ENCODE peak calls at places on chromosomes 1 and 21, in six cellular contexts. M is CD8-positive, alpha-beta T cell; G is AG04450; Y is thoracic aorta; Z is A549; I is IMR-90. A is an unnamed sample.

GRCh38 chr1:195462646-195463045 is 1145.6 kb downstream of the KCNT2 start:
- DNase-seq in M (no peak), G (no peak), Y (no peak), Z (no peak), I (peak), A (peak)

GRCh38 chr1:228884615-228885566 is 149.6 kb downstream of the RHOU start:
- DNase-seq in M (no peak), G (no peak), Y (no peak), Z (no peak), I (peak), A (peak)

GRCh38 chr21:35616090-35616489 is 444.2 kb downstream of the SETD4 start:
- DNase-seq in M (no peak), G (no peak), Y (no peak), Z (peak), I (peak), A (peak)

GRCh38 chr1:153768316-153769126 is 6.7 kb upstream of the SLC27A3 start:
- DNase-seq in M (no peak), G (no peak), Y (no peak), Z (no peak), I (no peak), A (no peak)

GRCh38 chr1:83086346-83086745 is 912.6 kb downstream of the TTLL7 start:
- DNase-seq in M (no peak), G (no peak), Y (no peak), Z (no peak), I (no peak), A (peak)

GRCh38 chr1:230322421-230322756 is 103.7 kb downstream of the PGBD5 start:
- DNase-seq in M (no peak), G (no peak), Y (no peak), Z (no peak), I (no peak), A (no peak)

GRCh38 chr1:153312569-153313186 is at the start of gene PGLYRP3:
- DNase-seq in M (no peak), G (no peak), Y (no peak), Z (no peak), I (no peak), A (no peak)

GRCh38 chr1:38258085-38258484 is 211.5 kb upstream of the POU3F1 start:
- DNase-seq in M (no peak), G (no peak), Y (no peak), Z (no peak), I (no peak), A (no peak)

GRCh38 chr1:156707486-156708244 is 2.3 kb upstream of the CRABP2 start:
- DNase-seq in M (no peak), G (no peak), Y (no peak), Z (no peak), I (peak), A (peak)

GRCh38 chr1:80675469-80675868 is 1125.3 kb upstream of the ADGRL2 start:
- DNase-seq in M (no peak), G (no peak), Y (no peak), Z (no peak), I (no peak), A (peak)

GRCh38 chr1:19974822-19975416 is 4.5 kb downstream of the PLA2G2A start:
- DNase-seq in M (no peak), G (peak), Y (no peak), Z (peak), I (peak), A (peak)

GRCh38 chr1:119773711-119774241 is 5.1 kb upstream of the HMGCS2 start:
- DNase-seq in M (no peak), G (no peak), Y (no peak), Z (no peak), I (peak), A (peak)

GRCh38 chr1:75765697-75766355 is 20.2 kb upstream of the RABGGTB start:
- DNase-seq in M (no peak), G (peak), Y (no peak), Z (no peak), I (peak), A (peak)

GRCh38 chr1:223482766-223483165 is 89.6 kb downstream of the CCDC185 start:
- DNase-seq in M (no peak), G (no peak), Y (no peak), Z (no peak), I (no peak), A (no peak)

GRCh38 chr1:209876091-209876800 is 48.5 kb downstream of the UTP25 start:
- DNase-seq in M (no peak), G (no peak), Y (no peak), Z (no peak), I (no peak), A (peak)

GRCh38 chr1:97551113-97551512 is 369.7 kb downstream of the DPYD start:
- DNase-seq in M (no peak), G (no peak), Y (no peak), Z (no peak), I (no peak), A (no peak)

GRCh38 chr1:201461783-201462441 is 7.1 kb downstream of the PHLDA3 start:
- DNase-seq in M (no peak), G (peak), Y (peak), Z (peak), I (peak), A (peak)

GRCh38 chr1:2497891-2498290 is 21.8 kb downstream of the PLCH2 start:
- DNase-seq in M (no peak), G (no peak), Y (no peak), Z (no peak), I (no peak), A (no peak)

GRCh38 chr1:240591552-240591951 is 20.4 kb downstream of the GREM2 start:
- DNase-seq in M (no peak), G (no peak), Y (no peak), Z (no peak), I (no peak), A (no peak)

GRCh38 chr21:33292724-33293123 is 26.6 kb downstream of the IL10RB start:
- DNase-seq in M (no peak), G (no peak), Y (no peak), Z (no peak), I (no peak), A (no peak)

GRCh38 chr1:9473032-9473792 is 66.1 kb upstream of the SLC25A33 start:
- DNase-seq in M (no peak), G (peak), Y (peak), Z (peak), I (peak), A (peak)

GRCh38 chr1:77281491-77282186 is at the start of gene AK5:
- DNase-seq in M (peak), G (no peak), Y (no peak), Z (peak), I (peak), A (peak)

GRCh38 chr1:26291433-26291832 is 11.5 kb downstream of the SH3BGRL3 start:
- DNase-seq in M (no peak), G (no peak), Y (no peak), Z (no peak), I (no peak), A (no peak)

GRCh38 chr1:226602186-226603029 is 53.8 kb downstream of the STUM start:
- DNase-seq in M (no peak), G (peak), Y (no peak), Z (no peak), I (peak), A (peak)

GRCh38 chr1:59814180-59814900 is 409 bp upstream of the HOOK1 start:
- DNase-seq in M (peak), G (no peak), Y (peak), Z (peak), I (no peak), A (peak)

GRCh38 chr1:59819566-59820438 is 5.1 kb downstream of the HOOK1 start:
- DNase-seq in M (no peak), G (no peak), Y (no peak), Z (no peak), I (no peak), A (no peak)

GRCh38 chr1:59816318-59816878 is 1.6 kb downstream of the HOOK1 start:
- DNase-seq in M (no peak), G (no peak), Y (no peak), Z (no peak), I (no peak), A (no peak)

GRCh38 chr1:59814901-59815825 is at the start of gene HOOK1:
- DNase-seq in M (no peak), G (no peak), Y (no peak), Z (peak), I (no peak), A (no peak)

GRCh38 chr1:59815892-59816291 is 1.1 kb downstream of the HOOK1 start:
- DNase-seq in M (no peak), G (no peak), Y (no peak), Z (no peak), I (no peak), A (no peak)
- H3K4me3 ChIP-seq in M (no peak), G (no peak), Y (no peak), Z (no peak), I (no peak), A (no peak)

GRCh38 chr21:42262826-42263225 is 43.9 kb downstream of the ABCG1 start:
- DNase-seq in M (no peak), G (no peak), Y (peak), Z (peak), I (peak), A (peak)
- TF ChIP-seq CTCF in M (no peak), G (no peak), Y (no peak), Z (no peak), I (no peak), A (no peak)

GRCh38 chr21:41135715-41136114 is 32.2 kb upstream of the BACE2 start:
- DNase-seq in M (no peak), G (no peak), Y (no peak), Z (no peak), I (no peak), A (no peak)
- H3K4me3 ChIP-seq in M (no peak), G (no peak), Y (no peak), Z (no peak), I (no peak), A (no peak)

GRCh38 chr1:32816676-32817158 is 441 bp downstream of the YARS1 start:
- DNase-seq in M (peak), G (no peak), Y (no peak), Z (peak), I (peak), A (peak)
- TF ChIP-seq CTCF in M (no peak), G (no peak), Y (no peak), Z (no peak), I (no peak), A (no peak)

GRCh38 chr1:1355376-1355775 is 3.0 kb downstream of the MXRA8 start:
- DNase-seq in M (no peak), G (no peak), Y (no peak), Z (no peak), I (peak), A (peak)

GRCh38 chr1:1356166-1356795 is 2.1 kb downstream of the MXRA8 start:
- DNase-seq in M (no peak), G (no peak), Y (no peak), Z (no peak), I (no peak), A (no peak)

GRCh38 chr1:1353389-1354151 is 4.4 kb upstream of the DVL1 start:
- DNase-seq in M (no peak), G (no peak), Y (no peak), Z (no peak), I (no peak), A (no peak)

GRCh38 chr1:1352784-1353388 is 3.7 kb upstream of the DVL1 start:
- DNase-seq in M (no peak), G (no peak), Y (no peak), Z (no peak), I (no peak), A (no peak)

DNA sequence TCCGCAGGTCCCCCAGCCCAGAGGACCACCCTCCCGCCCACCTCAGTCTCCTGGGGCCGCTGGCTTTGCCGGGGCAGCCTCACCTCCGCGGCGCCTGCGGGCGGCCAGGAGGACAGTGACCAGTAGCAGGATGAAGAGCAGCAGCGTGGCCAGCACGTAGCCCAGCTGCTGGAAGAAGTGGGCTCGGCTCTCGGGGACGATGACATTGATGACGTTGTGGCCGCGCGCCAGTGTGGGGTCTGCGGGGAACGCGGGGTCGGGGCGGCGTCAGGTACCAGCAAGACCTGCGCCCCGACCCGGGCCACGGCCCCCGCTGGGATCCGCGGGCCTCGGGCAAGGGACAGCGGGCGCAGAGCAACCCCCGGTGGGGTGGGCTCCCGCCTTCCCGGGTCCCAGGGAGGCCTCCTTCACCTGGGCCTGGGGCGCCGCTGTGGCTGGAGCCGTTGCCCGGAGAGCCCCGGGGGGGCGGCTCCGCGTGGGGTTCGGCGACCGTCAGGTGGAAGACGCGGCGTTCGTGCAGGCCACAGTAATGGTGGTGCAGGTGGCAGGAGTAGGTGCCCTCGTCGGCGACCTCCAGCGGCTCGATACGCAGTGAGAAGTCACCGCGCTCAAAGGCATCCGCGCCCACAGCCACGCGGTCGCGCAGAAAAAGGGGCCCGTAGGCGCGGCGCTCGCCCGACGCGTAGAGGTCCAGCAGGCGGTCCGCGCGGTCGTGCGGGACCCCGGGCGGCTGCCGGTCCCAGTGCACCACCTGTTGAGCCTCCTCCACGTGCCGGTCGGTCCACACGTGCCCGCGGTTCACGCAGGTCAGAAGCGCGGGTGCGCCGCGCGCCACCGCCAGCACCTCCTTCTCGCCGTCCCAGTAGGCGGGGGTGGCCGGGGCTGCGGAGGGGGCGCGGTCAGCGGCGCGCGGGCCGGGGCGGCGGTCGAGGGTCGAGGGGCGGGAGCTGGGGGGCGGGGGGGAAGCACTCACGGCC is 3.8 kb downstream of the MXRA8 start:
- DNase-seq in M (no peak), G (no peak), Y (no peak), Z (no peak), I (no peak), A (no peak)
- H3K4me3 ChIP-seq in M (peak), G (peak), Y (peak), Z (no peak), I (no peak), A (no peak)

GRCh38 chr1:207840380-207840779 is 70.5 kb downstream of the CD34 start:
- DNase-seq in M (no peak), G (no peak), Y (no peak), Z (no peak), I (no peak), A (peak)
- TF ChIP-seq CTCF in M (no peak), G (no peak), Y (no peak), Z (no peak), I (no peak), A (peak)

DNA sequence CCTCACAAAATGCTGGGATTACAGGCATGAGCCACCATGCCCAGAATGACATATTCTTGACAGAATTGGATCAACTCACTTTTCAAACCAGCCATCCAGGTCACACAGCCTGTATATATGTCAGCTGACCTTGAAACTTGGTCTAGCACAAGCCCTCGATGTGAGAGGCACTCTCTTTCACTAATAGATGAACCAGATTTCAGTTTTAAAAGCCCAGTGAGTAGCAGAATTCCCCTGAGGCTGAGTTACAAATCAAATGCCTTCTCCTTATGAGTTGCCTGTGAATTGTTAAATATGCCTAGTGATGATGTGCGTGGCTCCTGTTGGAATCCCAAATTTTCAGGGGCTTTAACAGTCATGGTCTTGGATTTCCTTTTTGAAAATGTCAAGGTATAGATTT is 88.7 kb downstream of the CD247 start:
- DNase-seq in M (no peak), G (no peak), Y (no peak), Z (no peak), I (no peak), A (no peak)
- H3K4me3 ChIP-seq in M (no peak), G (no peak), Y (no peak), Z (no peak), I (no peak), A (no peak)

A was measured in choroid plexus epithelial cell.